ENCODE peak calls at places on chromosomes 4 and X, in nine cellular contexts. E is IMR-90, T is heart left ventricle, N is suprapubic skin, R is stomach, I is sigmoid colon, X is tibial nerve, Q is Peyer's patch, W is breast epithelium. J is an unnamed sample.

GRCh38 chr4:188061083-188061482 is 48.3 kb downstream of the TRIML2 start:
- DNase-seq in W (no peak), R (no peak), N (no peak), T (no peak), Q (no peak), I (no peak), E (no peak), X (no peak), J (no peak)

GRCh38 chr4:95548738-95549245 is at the start of gene UNC5C:
- DNase-seq in T (peak; percentile 86), X (peak; percentile 59), Q (peak; percentile 72), E (no peak), N (no peak), W (peak; percentile 78), R (peak; percentile 36), I (peak; percentile 88), J (peak; percentile 48)

GRCh38 chr4:17494258-17494657 is 17.6 kb downstream of the QDPR start:
- DNase-seq in W (no peak), N (no peak), I (no peak), Q (no peak), T (no peak), E (peak; percentile 78), X (no peak), R (no peak), J (no peak)

GRCh38 chr4:155602351-155603140 is 64.1 kb upstream of the GUCY1A1 start:
- DNase-seq in T (no peak), E (no peak), R (no peak), I (no peak), W (no peak), Q (no peak), N (no peak), X (no peak), J (no peak)

GRCh38 chr4:20528508-20528907 is 171.8 kb upstream of the PACRGL start:
- DNase-seq in W (no peak), I (no peak), N (no peak), X (no peak), R (no peak), Q (no peak), T (no peak), E (peak; percentile 59), J (no peak)

GRCh38 chrX:150202641-150203248 is 160.4 kb upstream of the MAMLD1 start:
- DNase-seq in T (no peak), E (peak; percentile 63), R (no peak), W (peak; percentile 27), I (no peak), X (no peak), Q (no peak), N (no peak), J (no peak)

GRCh38 chrX:75155454-75155829 is 641 bp downstream of the ABCB7 start:
- DNase-seq in X (no peak), Q (no peak), T (no peak), I (no peak), W (no peak), N (no peak), R (no peak), E (peak; percentile 4), J (no peak)

GRCh38 chrX:130100180-130100579 is 10.1 kb downstream of the ELF4 start:
- DNase-seq in Q (peak; percentile 74), E (no peak), T (peak; percentile 70), N (peak; percentile 83), W (no peak), X (peak; percentile 59), I (peak; percentile 89), R (no peak), J (peak; percentile 59)

GRCh38 chrX:9429767-9430166 is 35.1 kb upstream of the TBL1X start:
- DNase-seq in N (no peak), X (no peak), W (no peak), T (no peak), Q (no peak), I (no peak), R (no peak), E (no peak), J (no peak)

GRCh38 chr4:158211288-158211687 is 1.0 kb downstream of the TMEM144 start:
- DNase-seq in E (no peak), X (no peak), R (peak; percentile 28), T (no peak), W (no peak), Q (peak; percentile 80), N (no peak), I (no peak), J (peak; percentile 35)

GRCh38 chr4:173014113-173014558 is 154.5 kb upstream of the GALNT7 start:
- DNase-seq in Q (no peak), T (no peak), X (no peak), E (peak; percentile 85), R (no peak), I (no peak), N (no peak), W (no peak), J (no peak)

GRCh38 chr4:155999743-156000142 is 46.1 kb upstream of the CTSO start:
- DNase-seq in N (no peak), X (peak; percentile 36), Q (no peak), E (no peak), R (no peak), T (peak; percentile 54), I (no peak), W (no peak), J (no peak)

GRCh38 chr4:2416564-2417195 is 1.8 kb downstream of the ZFYVE28 start:
- DNase-seq in E (no peak), I (no peak), Q (peak; percentile 75), R (peak; percentile 45), W (no peak), X (no peak), N (no peak), T (no peak), J (peak; percentile 68)

DNA sequence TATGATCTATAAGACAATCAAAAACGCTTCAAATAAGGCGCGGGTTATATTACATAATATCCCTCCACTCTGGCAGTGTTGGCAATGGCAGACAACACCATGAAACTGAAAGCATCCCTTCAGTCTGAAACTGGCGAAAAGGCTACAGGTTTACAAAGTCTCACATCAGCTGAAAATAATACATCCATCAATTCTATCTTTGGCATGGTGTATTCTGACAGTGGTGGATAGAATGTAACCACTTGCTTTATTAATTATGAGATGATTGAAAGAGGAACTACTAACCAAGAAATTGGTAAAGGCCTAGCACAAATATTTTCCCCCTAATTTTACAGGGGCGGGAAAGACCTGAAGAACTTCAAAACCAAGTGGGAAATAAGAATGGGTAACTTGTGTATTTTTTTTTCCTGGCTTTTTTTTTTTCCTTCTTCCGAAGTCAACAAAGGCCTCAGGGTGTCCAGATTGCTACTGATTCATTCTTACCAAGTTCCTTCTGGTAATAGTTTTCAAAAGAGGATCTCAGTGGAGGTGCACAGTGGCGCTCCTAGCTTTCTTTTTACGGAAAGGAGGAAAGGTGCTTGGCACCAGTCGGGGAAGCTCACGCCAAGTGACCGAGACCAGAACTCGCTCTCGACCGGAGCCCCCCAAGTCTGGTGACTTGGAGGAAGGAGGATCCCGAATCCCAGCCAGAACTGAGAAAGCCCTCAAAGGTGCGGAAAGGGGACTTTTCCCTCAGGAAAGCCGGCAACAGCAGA is 659 bp downstream of the UBA6 start:
- DNase-seq in Q (no peak), X (no peak), N (no peak), I (no peak), E (peak; percentile 27), T (no peak), R (no peak), W (peak; percentile 20), J (no peak)
- H3K4me1 ChIP-seq in Q (no peaks in the 10 kb centered on the region), X (peaks cover 24% of the 10 kb centered on the region), N (peaks cover 40% of the 10 kb centered on the region), I (peaks cover 7% of the 10 kb centered on the region), E (peaks cover 6% of the 10 kb centered on the region), T (no peaks in the 10 kb centered on the region), R (peaks cover 9% of the 10 kb centered on the region), W (no peaks in the 10 kb centered on the region), J (peaks cover 18% of the 10 kb centered on the region)

DNA sequence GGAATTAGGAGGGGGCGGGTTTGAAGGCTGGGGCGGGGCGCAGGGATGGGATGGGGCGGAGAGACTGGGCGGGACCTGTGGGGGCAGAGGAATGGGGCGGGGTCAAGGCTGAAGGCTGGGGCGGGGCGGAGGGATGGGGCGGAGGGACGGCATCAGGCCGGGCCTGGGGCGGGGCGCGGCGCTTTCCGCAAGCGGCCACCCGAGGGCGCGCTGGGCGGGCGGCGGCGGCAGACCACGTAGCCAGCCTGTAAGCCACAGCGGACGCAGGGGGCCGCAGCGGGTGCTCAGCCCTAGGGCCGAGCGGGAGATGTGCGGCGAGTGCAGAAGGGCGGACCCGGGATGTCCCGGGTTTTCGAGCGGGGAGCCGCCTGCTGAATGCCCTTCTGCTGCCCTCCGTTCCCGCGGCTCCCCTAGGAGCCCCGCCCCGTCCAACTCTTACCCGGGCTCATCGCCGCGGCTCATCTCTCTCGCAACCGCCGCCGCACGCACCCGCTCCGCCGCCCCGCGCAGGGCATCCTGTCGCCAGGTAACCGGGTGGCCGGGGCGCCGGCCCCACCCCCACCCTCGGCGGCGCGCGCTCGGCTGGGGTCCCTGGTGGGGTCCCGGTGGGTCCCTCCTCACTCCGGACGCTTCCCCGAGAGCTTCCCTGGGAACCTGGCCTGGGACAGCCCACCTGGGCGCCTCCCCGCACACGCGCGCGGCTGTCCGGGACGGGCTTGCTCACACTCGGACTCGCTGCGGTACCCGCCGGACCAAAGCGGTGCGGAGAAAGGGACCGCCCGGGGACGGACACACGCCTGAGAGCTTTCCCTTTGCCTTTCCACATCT is at the start of gene CCDC110:
- DNase-seq in Q (peak; percentile 97), E (peak; percentile 92), R (peak; percentile 97), N (peak; percentile 98), T (peak; percentile 98), X (peak; percentile 89), I (peak; percentile 99), W (peak; percentile 81), J (peak; percentile 98)
- TF ChIP-seq POLR2A in Q (no peak), E (no peak), R (no peak), N (no peak), T (no peak), X (peak; percentile 58), I (no peak), W (no peak), J (no peak)

GRCh38 chr4:70734971-70735370 is 13.2 kb downstream of the RUFY3 start:
- DNase-seq in X (no peak), T (no peak), N (no peak), E (no peak), Q (no peak), W (no peak), R (no peak), I (no peak), J (no peak)
- TF ChIP-seq CTCF in X (no peak), T (no peak), N (no peak), E (no peak), Q (no peak), W (no peak), R (no peak), I (no peak), J (no peak)

GRCh38 chrX:115017455-115017854 is at the start of gene IL13RA2:
- DNase-seq in R (no peak), E (no peak), T (no peak), N (no peak), I (no peak), X (no peak), Q (no peak), W (no peak), J (no peak)

GRCh38 chrX:115018040-115018647 is 728 bp upstream of the IL13RA2 start:
- DNase-seq in R (no peak), X (no peak), T (no peak), Q (no peak), E (no peak), I (no peak), W (no peak), N (no peak), J (no peak)

GRCh38 chrX:115021121-115021520 is 3.7 kb upstream of the IL13RA2 start:
- DNase-seq in I (no peak), W (no peak), T (no peak), X (no peak), E (peak; percentile 10), R (no peak), N (no peak), Q (no peak), J (no peak)

GRCh38 chrX:115023139-115023538 is 5.7 kb upstream of the IL13RA2 start:
- DNase-seq in X (no peak), W (no peak), T (no peak), E (peak; percentile 90), N (no peak), Q (peak; percentile 46), I (no peak), R (no peak), J (no peak)

GRCh38 chrX:115018944-115019343 is 1.5 kb upstream of the IL13RA2 start:
- DNase-seq in Q (no peak), T (no peak), N (no peak), I (no peak), R (no peak), W (no peak), E (no peak), X (no peak), J (no peak)
- H3K4me1 ChIP-seq in Q (no peaks in the 10 kb centered on the region), T (no peaks in the 10 kb centered on the region), N (no peaks in the 10 kb centered on the region), I (no peaks in the 10 kb centered on the region), R (no peaks in the 10 kb centered on the region), W (no peaks in the 10 kb centered on the region), E (no peaks in the 10 kb centered on the region), X (no peaks in the 10 kb centered on the region), J (peaks cover 4% of the 10 kb centered on the region)